ENCODE peak calls at places on chromosomes 11 and 22, in seven cellular contexts. G, I, H, W, Z, R and O are unnamed samples.

GRCh38 chr22:20811171-20811570 is 37.3 kb downstream of the SERPIND1 start:
- DNase-seq in Z (no peak), R (no peak), G (no peak), H (no peak), I (no peak), W (no peak), O (no peak)

GRCh38 chr11:13073119-13073981 is 64.2 kb downstream of the RASSF10 start:
- DNase-seq in R (no peak), I (no peak), Z (peak; percentile 58), W (no peak), G (no peak), H (no peak), O (peak; percentile 69)

GRCh38 chr22:42863349-42863911 is 6.4 kb upstream of the ARFGAP3 start:
- DNase-seq in I (no peak), Z (peak; percentile 82), R (peak; percentile 65), W (no peak), G (no peak), H (peak; percentile 27), O (peak; percentile 50)

GRCh38 chr11:101987370-101987769 is 59.9 kb upstream of the CFAP300 start:
- DNase-seq in G (no peak), H (no peak), W (no peak), R (no peak), Z (no peak), I (no peak), O (no peak)

GRCh38 chr11:35192347-35192746 is 53.4 kb downstream of the CD44 start:
- DNase-seq in G (no peak), R (no peak), Z (no peak), H (no peak), I (no peak), W (no peak), O (no peak)

GRCh38 chr22:44916281-44917231 is 93.2 kb downstream of the PHF21B start:
- DNase-seq in W (no peak), Z (no peak), I (no peak), H (no peak), G (no peak), R (no peak), O (no peak)

GRCh38 chr11:94708642-94709041 is 59.5 kb upstream of the AMOTL1 start:
- DNase-seq in R (no peak), Z (no peak), G (no peak), H (no peak), W (no peak), I (no peak), O (no peak)

GRCh38 chr11:28833670-28834069 is 725.5 kb downstream of the METTL15 start:
- DNase-seq in Z (peak; percentile 92), G (no peak), R (peak; percentile 84), H (no peak), I (no peak), W (no peak), O (peak; percentile 86)

GRCh38 chr22:30890689-30891442 is 77.7 kb downstream of the MORC2 start:
- DNase-seq in G (peak; percentile 78), I (no peak), W (no peak), Z (peak; percentile 19), H (peak; percentile 39), R (peak; percentile 44), O (no peak)

GRCh38 chr11:6695377-6695776 is 12.2 kb upstream of the MRPL17 start:
- DNase-seq in Z (peak; percentile 88), I (no peak), R (no peak), G (no peak), H (no peak), W (no peak), O (peak; percentile 82)

GRCh38 chr11:92941676-92942571 is 27.5 kb upstream of the MTNR1B start:
- DNase-seq in R (peak; percentile 73), Z (peak; percentile 49), I (peak; percentile 6), G (peak; percentile 59), H (peak; percentile 6), W (no peak), O (peak; percentile 57)

GRCh38 chr11:131592734-131593133 is 222.3 kb downstream of the NTM start:
- DNase-seq in W (no peak), R (no peak), G (no peak), H (no peak), I (no peak), Z (no peak), O (no peak)

GRCh38 chr22:37015587-37015878 is 3.7 kb downstream of the TST start:
- DNase-seq in I (no peak), W (no peak), R (no peak), G (no peak), H (no peak), Z (no peak), O (no peak)

GRCh38 chr11:833849-834311 is 1.1 kb downstream of the CD151 start:
- DNase-seq in R (peak; percentile 52), I (no peak), H (no peak), G (no peak), Z (peak; percentile 48), W (no peak), O (no peak)

GRCh38 chr22:50258361-50259292 is 2.9 kb downstream of the MAPK12 start:
- DNase-seq in R (no peak), Z (no peak), W (no peak), I (no peak), G (no peak), H (no peak), O (no peak)

GRCh38 chr22:36773935-36774334 is 2.0 kb downstream of the IFT27 start:
- DNase-seq in W (no peak), Z (peak; percentile 48), I (peak; percentile 54), H (no peak), R (peak; percentile 68), G (no peak), O (peak; percentile 68)

GRCh38 chr22:20128902-20129746 is 2.5 kb upstream of the ZDHHC8 start:
- DNase-seq in Z (peak; percentile 31), W (no peak), H (peak; percentile 48), I (no peak), R (no peak), G (no peak), O (no peak)

GRCh38 chr11:67670316-67671210 is 3.9 kb downstream of the ALDH3B2 start:
- DNase-seq in R (no peak), I (no peak), W (no peak), H (no peak), Z (no peak), G (no peak), O (no peak)

GRCh38 chr11:47980093-47980906 is at the start of gene PTPRJ:
- DNase-seq in I (peak; percentile 63), R (peak; percentile 77), G (peak; percentile 85), Z (no peak), W (no peak), H (peak; percentile 42), O (peak; percentile 31)

GRCh38 chr22:50544078-50544745 is 1.5 kb upstream of the KLHDC7B start:
- DNase-seq in W (no peak), G (peak; percentile 87), I (peak; percentile 69), H (peak; percentile 81), R (peak; percentile 46), Z (peak; percentile 40), O (peak; percentile 85)

GRCh38 chr11:48105096-48105990 is 111.3 kb upstream of the OR4B1 start:
- DNase-seq in I (no peak), W (no peak), R (no peak), H (no peak), G (no peak), Z (no peak), O (no peak)